ENCODE peak calls at places on chromosome 5, in seven cellular contexts. One of them, this sample, is unnamed.
A peak's percentile ranks its signal among the peaks of the same experiment; 100 is the strongest.

GRCh38 chr5:135129307-135129706 is 95.3 kb upstream of the PITX1 start:
- DNase-seq in WERI-Rb-1: no peak
- DNase-seq in MM.1S: no peak
- DNase-seq in breast epithelium: no peak
- DNase-seq in right lobe of liver: no peak
- DNase-seq in tibial artery: no peak
- DNase-seq in brain microvascular endothelial cell: no peak
- DNase-seq in this sample: no peak

GRCh38 chr5:10684303-10685086 is 76.5 kb downstream of the DAP start:
- DNase-seq in WERI-Rb-1: no peak
- DNase-seq in MM.1S: no peak
- DNase-seq in breast epithelium: no peak
- DNase-seq in right lobe of liver: no peak
- DNase-seq in tibial artery: no peak
- DNase-seq in brain microvascular endothelial cell: no peak
- DNase-seq in this sample: no peak

GRCh38 chr5:62496876-62497275 is 81.7 kb upstream of the LRRC70 start:
- DNase-seq in WERI-Rb-1: no peak
- DNase-seq in MM.1S: no peak
- DNase-seq in breast epithelium: no peak
- DNase-seq in right lobe of liver: no peak
- DNase-seq in tibial artery: no peak
- DNase-seq in brain microvascular endothelial cell: no peak
- DNase-seq in this sample: no peak

GRCh38 chr5:170546257-170546656 is 42.4 kb downstream of the KCNIP1 start:
- DNase-seq in WERI-Rb-1: no peak
- DNase-seq in MM.1S: no peak
- DNase-seq in breast epithelium: no peak
- DNase-seq in right lobe of liver: peak; percentile 28
- DNase-seq in tibial artery: no peak
- DNase-seq in brain microvascular endothelial cell: no peak
- DNase-seq in this sample: no peak

GRCh38 chr5:43386960-43387362 is 25.2 kb downstream of the CCL28 start:
- DNase-seq in WERI-Rb-1: no peak
- DNase-seq in MM.1S: no peak
- DNase-seq in breast epithelium: no peak
- DNase-seq in right lobe of liver: no peak
- DNase-seq in tibial artery: no peak
- DNase-seq in brain microvascular endothelial cell: no peak
- DNase-seq in this sample: no peak

GRCh38 chr5:172841-173251 is 18.4 kb upstream of the LRRC14B start:
- DNase-seq in WERI-Rb-1: peak; percentile 6
- DNase-seq in MM.1S: no peak
- DNase-seq in breast epithelium: no peak
- DNase-seq in right lobe of liver: peak; percentile 33
- DNase-seq in tibial artery: no peak
- DNase-seq in brain microvascular endothelial cell: no peak
- DNase-seq in this sample: no peak

GRCh38 chr5:141845371-141845821 is 32.8 kb downstream of the PCDH1 start:
- DNase-seq in WERI-Rb-1: peak; percentile 81
- DNase-seq in MM.1S: no peak
- DNase-seq in breast epithelium: no peak
- DNase-seq in right lobe of liver: no peak
- DNase-seq in tibial artery: no peak
- DNase-seq in brain microvascular endothelial cell: no peak
- DNase-seq in this sample: no peak

GRCh38 chr5:7897014-7897600 is 28.2 kb downstream of the MTRR start:
- DNase-seq in WERI-Rb-1: peak; percentile 60
- DNase-seq in MM.1S: no peak
- DNase-seq in breast epithelium: no peak
- DNase-seq in right lobe of liver: no peak
- DNase-seq in tibial artery: no peak
- DNase-seq in brain microvascular endothelial cell: peak; percentile 79
- DNase-seq in this sample: no peak

DNA sequence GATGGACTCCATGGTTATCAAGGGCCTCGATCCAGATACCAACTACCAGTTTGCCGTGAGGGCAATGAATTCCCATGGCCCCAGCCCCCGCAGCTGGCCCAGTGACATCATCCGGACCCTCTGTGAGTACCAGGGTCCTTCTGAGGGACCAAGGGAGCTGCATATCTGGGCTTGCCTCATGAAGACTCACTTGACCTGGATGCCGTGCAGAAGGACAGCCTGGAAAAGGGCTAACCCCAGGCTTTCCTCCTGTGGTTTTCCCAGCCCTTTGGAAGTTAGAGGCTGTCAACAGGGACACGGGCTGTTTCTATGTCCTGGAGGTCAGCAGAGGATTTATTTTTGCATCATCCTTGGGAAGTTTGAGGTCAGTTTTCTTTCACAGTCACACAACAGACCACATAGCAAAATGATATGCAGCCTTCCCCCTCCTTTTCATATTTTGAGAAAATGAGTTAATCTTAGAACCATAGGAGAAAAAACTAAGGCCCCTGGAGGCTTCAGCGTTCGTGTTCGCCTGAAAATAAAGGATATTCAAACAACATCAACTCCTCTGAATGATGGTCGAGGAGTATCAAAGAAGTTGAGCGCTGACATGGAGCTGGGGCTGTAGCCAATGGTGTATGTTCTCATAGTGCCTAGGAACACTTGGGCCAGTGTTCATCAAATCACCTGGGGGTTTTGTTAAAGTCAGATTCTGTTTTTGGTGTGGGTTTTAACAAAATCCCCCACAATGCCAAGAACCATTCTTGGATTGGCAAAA is 112.2 kb downstream of the EGFLAM start:
- DNase-seq in WERI-Rb-1: no peak
- DNase-seq in MM.1S: no peak
- DNase-seq in breast epithelium: no peak
- DNase-seq in right lobe of liver: no peak
- DNase-seq in tibial artery: no peak
- DNase-seq in brain microvascular endothelial cell: peak; percentile 12
- DNase-seq in this sample: no peak
- H3K27ac ChIP-seq in WERI-Rb-1: no peak overlapping the region
- H3K27ac ChIP-seq in MM.1S: no peak overlapping the region
- H3K27ac ChIP-seq in breast epithelium: peak overlapping the region; percentile 61
- H3K27ac ChIP-seq in right lobe of liver: no peak overlapping the region
- H3K27ac ChIP-seq in tibial artery: no peak overlapping the region
- H3K27ac ChIP-seq in brain microvascular endothelial cell: no peak overlapping the region
- H3K27ac ChIP-seq in this sample: no peak overlapping the region

DNA sequence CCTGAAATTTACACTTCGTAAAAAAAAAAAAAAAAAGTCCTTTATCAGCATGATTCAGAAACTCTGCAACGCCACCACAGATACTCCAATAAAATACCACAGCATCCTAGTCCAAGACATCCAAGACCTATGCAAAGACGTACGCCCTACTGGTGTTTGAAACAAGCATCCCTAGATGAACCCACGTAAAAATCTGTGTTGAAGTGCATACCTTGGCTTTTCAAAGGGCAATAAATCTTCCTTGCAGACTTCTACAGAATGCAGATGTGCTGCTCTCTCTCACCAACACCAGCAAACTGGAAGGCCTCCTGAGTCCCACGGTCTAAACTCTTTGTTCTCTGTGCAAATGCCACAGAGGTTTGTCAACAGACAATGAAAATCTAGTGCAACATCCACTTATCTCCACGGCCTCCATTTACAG is 38.8 kb downstream of the MYO10 start:
- DNase-seq in WERI-Rb-1: no peak
- DNase-seq in MM.1S: no peak
- DNase-seq in breast epithelium: no peak
- DNase-seq in right lobe of liver: no peak
- DNase-seq in tibial artery: no peak
- DNase-seq in brain microvascular endothelial cell: peak; percentile 70
- DNase-seq in this sample: no peak
- H3K27ac ChIP-seq in WERI-Rb-1: no peak overlapping the region
- H3K27ac ChIP-seq in MM.1S: no peak overlapping the region
- H3K27ac ChIP-seq in breast epithelium: no peak overlapping the region
- H3K27ac ChIP-seq in right lobe of liver: no peak overlapping the region
- H3K27ac ChIP-seq in tibial artery: no peak overlapping the region
- H3K27ac ChIP-seq in brain microvascular endothelial cell: peak overlapping the region; percentile 5
- H3K27ac ChIP-seq in this sample: peak overlapping the region; percentile 33

GRCh38 chr5:138965631-138966030 is 90.5 kb upstream of the LRRTM2 start:
- DNase-seq in WERI-Rb-1: no peak
- DNase-seq in MM.1S: no peak
- DNase-seq in breast epithelium: no peak
- DNase-seq in right lobe of liver: no peak
- DNase-seq in tibial artery: peak; percentile 3
- DNase-seq in brain microvascular endothelial cell: no peak
- DNase-seq in this sample: no peak

GRCh38 chr5:138963763-138964371 is 88.7 kb upstream of the LRRTM2 start:
- DNase-seq in WERI-Rb-1: no peak
- DNase-seq in MM.1S: no peak
- DNase-seq in breast epithelium: no peak
- DNase-seq in right lobe of liver: no peak
- DNase-seq in tibial artery: no peak
- DNase-seq in brain microvascular endothelial cell: no peak
- DNase-seq in this sample: no peak

GRCh38 chr5:138962619-138963370 is 87.7 kb upstream of the LRRTM2 start:
- DNase-seq in WERI-Rb-1: no peak
- DNase-seq in MM.1S: no peak
- DNase-seq in breast epithelium: no peak
- DNase-seq in right lobe of liver: no peak
- DNase-seq in tibial artery: no peak
- DNase-seq in brain microvascular endothelial cell: no peak
- DNase-seq in this sample: no peak

GRCh38 chr5:138966236-138966985 is 91.3 kb upstream of the LRRTM2 start:
- DNase-seq in WERI-Rb-1: no peak
- DNase-seq in MM.1S: no peak
- DNase-seq in breast epithelium: no peak
- DNase-seq in right lobe of liver: no peak
- DNase-seq in tibial artery: peak; percentile 38
- DNase-seq in brain microvascular endothelial cell: no peak
- DNase-seq in this sample: no peak

GRCh38 chr5:138964547-138965174 is 89.5 kb upstream of the LRRTM2 start:
- DNase-seq in WERI-Rb-1: no peak
- DNase-seq in MM.1S: no peak
- DNase-seq in breast epithelium: no peak
- DNase-seq in right lobe of liver: no peak
- DNase-seq in tibial artery: peak; percentile 16
- DNase-seq in brain microvascular endothelial cell: no peak
- DNase-seq in this sample: no peak
- H3K27ac ChIP-seq in WERI-Rb-1: no peak overlapping the region
- H3K27ac ChIP-seq in MM.1S: no peak overlapping the region
- H3K27ac ChIP-seq in breast epithelium: no peak overlapping the region
- H3K27ac ChIP-seq in right lobe of liver: no peak overlapping the region
- H3K27ac ChIP-seq in tibial artery: no peak overlapping the region
- H3K27ac ChIP-seq in brain microvascular endothelial cell: no peak overlapping the region
- H3K27ac ChIP-seq in this sample: no peak overlapping the region

GRCh38 chr5:32598997-32599549 is 13.7 kb downstream of the SUB1 start:
- DNase-seq in WERI-Rb-1: no peak
- DNase-seq in MM.1S: no peak
- DNase-seq in breast epithelium: no peak
- DNase-seq in right lobe of liver: no peak
- DNase-seq in tibial artery: no peak
- DNase-seq in brain microvascular endothelial cell: no peak
- DNase-seq in this sample: no peak
- H3K27ac ChIP-seq in WERI-Rb-1: no peak overlapping the region
- H3K27ac ChIP-seq in MM.1S: no peak overlapping the region
- H3K27ac ChIP-seq in breast epithelium: no peak overlapping the region
- H3K27ac ChIP-seq in right lobe of liver: no peak overlapping the region
- H3K27ac ChIP-seq in tibial artery: peak overlapping the region; percentile 36
- H3K27ac ChIP-seq in brain microvascular endothelial cell: no peak overlapping the region
- H3K27ac ChIP-seq in this sample: no peak overlapping the region